ENCODE peak calls at places on chromosome 19, in four cellular contexts. C, N, S and T are unnamed samples.

GRCh38 chr19:6287269-6287885 is 7.6 kb upstream of the MLLT1 start:
- DNase-seq in C (no peak), N (no peak), S (peak), T (no peak)

GRCh38 chr19:33488826-33489225 is 32.8 kb downstream of the PEPD start:
- DNase-seq in C (no peak), N (no peak), S (no peak), T (no peak)

GRCh38 chr19:15454371-15454800 is 4.6 kb upstream of the WIZ start:
- DNase-seq in C (peak), N (no peak), S (no peak), T (no peak)

GRCh38 chr19:7926021-7926726 is at the start of gene CTXN1:
- DNase-seq in C (peak), N (peak), S (peak), T (no peak)

GRCh38 chr19:58364127-58364526 is 1.6 kb upstream of the ZNF497 start:
- DNase-seq in C (no peak), N (no peak), S (no peak), T (no peak)

GRCh38 chr19:39407394-39407643 is 672 bp downstream of the ZFP36 start:
- DNase-seq in C (no peak), N (no peak), S (no peak), T (no peak)

GRCh38 chr19:40214936-40215335 is 3.2 kb downstream of the TTC9B start:
- DNase-seq in C (no peak), N (no peak), S (no peak), T (no peak)

GRCh38 chr19:33377586-33378475 is 4.3 kb downstream of the CEBPG start:
- DNase-seq in C (no peak), N (peak), S (peak), T (no peak)

GRCh38 chr19:8390617-8390981 is 439 bp downstream of the RAB11B start:
- DNase-seq in C (peak), N (peak), S (peak), T (peak)

GRCh38 chr19:17720487-17720839 is 1.2 kb downstream of the MAP1S start:
- DNase-seq in C (no peak), N (no peak), S (no peak), T (no peak)

GRCh38 chr19:53571339-53571738 is 33.4 kb downstream of the ZNF331 start:
- DNase-seq in C (no peak), N (no peak), S (no peak), T (no peak)

GRCh38 chr19:58003153-58003828 is 671 bp upstream of the ZNF606 start:
- DNase-seq in C (no peak), N (peak), S (peak), T (no peak)

GRCh38 chr19:10289167-10289835 is 451 bp upstream of the ICAM5 start:
- DNase-seq in C (peak), N (no peak), S (peak), T (no peak)

GRCh38 chr19:10290439-10290875 is 705 bp downstream of the ICAM5 start:
- DNase-seq in C (no peak), N (peak), S (no peak), T (no peak)

GRCh38 chr19:10288662-10289166 is 1.0 kb upstream of the ICAM5 start:
- DNase-seq in C (peak), N (no peak), S (peak), T (no peak)

GRCh38 chr19:10290876-10291553 is 1.3 kb downstream of the ICAM5 start:
- DNase-seq in C (peak), N (no peak), S (peak), T (no peak)

GRCh38 chr19:10289836-10290438 is at the start of gene ICAM5:
- DNase-seq in C (peak), N (no peak), S (no peak), T (no peak)
- TF ChIP-seq CTCF in C (no peak), N (no peak), S (no peak), T (no peak)

GRCh38 chr19:42076375-42076944 is 494 bp downstream of the ZNF574 start:
- DNase-seq in C (no peak), N (no peak), S (no peak), T (no peak)

GRCh38 chr19:42078538-42079275 is 2.7 kb downstream of the ZNF574 start:
- DNase-seq in C (no peak), N (no peak), S (no peak), T (no peak)

GRCh38 chr19:42079276-42079669 is 3.3 kb downstream of the ZNF574 start:
- DNase-seq in C (no peak), N (no peak), S (no peak), T (no peak)

GRCh38 chr19:42079886-42080763 is 4.2 kb downstream of the ZNF574 start:
- DNase-seq in C (no peak), N (no peak), S (no peak), T (no peak)

GRCh38 chr19:42078058-42078457 is 2.1 kb downstream of the ZNF574 start:
- DNase-seq in C (no peak), N (no peak), S (no peak), T (no peak)
- H3K4me3 ChIP-seq in C (no peak), N (peak), S (peak), T (peak)

DNA sequence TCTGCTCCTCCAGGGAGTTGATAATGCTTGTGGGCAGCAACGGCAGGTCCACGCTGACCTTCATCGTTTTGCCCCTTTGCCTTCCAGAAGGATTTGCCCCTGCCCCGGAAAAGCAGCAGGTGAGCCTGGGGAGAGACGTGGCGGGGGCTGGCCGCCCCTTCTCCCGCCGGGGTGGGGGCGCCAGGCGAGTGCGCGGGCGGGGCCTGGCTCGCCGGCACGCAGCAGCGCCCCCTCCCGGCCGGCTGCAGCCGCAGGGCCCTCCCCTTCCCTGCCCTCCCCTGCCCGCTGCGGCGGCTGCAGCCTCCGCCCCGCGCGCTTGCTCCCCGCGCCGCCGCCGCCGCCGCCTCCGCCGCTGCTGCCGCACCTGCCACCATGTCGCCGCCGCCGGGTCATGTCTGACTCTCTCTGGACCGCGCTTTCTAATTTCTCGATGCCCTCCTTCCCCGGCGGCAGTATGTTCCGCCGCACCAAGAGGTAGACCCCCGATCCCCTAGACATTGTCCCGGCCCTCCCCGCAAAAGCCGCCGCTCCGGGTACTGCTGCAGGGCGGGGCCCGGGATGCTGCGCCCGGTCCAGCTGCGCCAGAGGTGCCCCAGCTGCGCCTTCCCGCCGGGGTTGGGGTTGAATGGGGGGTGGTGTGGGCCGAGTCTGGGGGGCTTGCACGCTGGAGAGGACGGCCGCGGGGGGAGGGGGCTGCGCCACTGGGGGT is at the start of gene MAST1:
- DNase-seq in C (peak), N (no peak), S (no peak), T (no peak)
- TF ChIP-seq CTCF in C (peak), N (peak), S (no peak), T (peak)

GRCh38 chr19:3837332-3837731 is 31.5 kb downstream of the ZFR2 start:
- DNase-seq in C (no peak), N (no peak), S (no peak), T (no peak)
- H3K4me3 ChIP-seq in C (no peak), N (no peak), S (no peak), T (no peak)